ENCODE peak calls at places on chromosomes 6 and 20, in four cellular contexts. K is left ventricle myocardium inferior; A is CD8-positive, alpha-beta T cell; I is MM.1S. P is an unnamed sample.

GRCh38 chr6:27500177-27500576 is 27.3 kb upstream of the ZNF184 start:
- DNase-seq in K (no peak), I (no peak), A (no peak), P (no peak)

GRCh38 chr6:10465633-10466499 is 51.0 kb upstream of the TFAP2A start:
- DNase-seq in I (peak), K (no peak), A (no peak), P (peak)

GRCh38 chr6:5994999-5995698 is 11.6 kb downstream of the NRN1 start:
- DNase-seq in K (no peak), A (no peak), I (no peak), P (no peak)

GRCh38 chr6:35092362-35093117 is 48.6 kb downstream of the TCP11 start:
- DNase-seq in I (no peak), K (no peak), A (no peak), P (no peak)

GRCh38 chr20:32702706-32703425 is 29.1 kb upstream of the C20orf203 start:
- DNase-seq in K (no peak), A (no peak), I (peak), P (no peak)

GRCh38 chr20:38005866-38006265 is 27.4 kb downstream of the TTI1 start:
- DNase-seq in K (no peak), A (no peak), I (no peak), P (no peak)

GRCh38 chr6:157558049-157558448 is 177.1 kb downstream of the ZDHHC14 start:
- DNase-seq in A (no peak), K (no peak), I (no peak), P (no peak)

GRCh38 chr6:84522135-84522535 is 242.3 kb downstream of the TBX18 start:
- DNase-seq in K (no peak), A (no peak), I (no peak), P (no peak)

GRCh38 chr6:46903175-46903574 is 18.6 kb downstream of the ADGRF5 start:
- DNase-seq in A (no peak), I (no peak), K (peak), P (peak)

GRCh38 chr20:51446230-51446629 is 96.3 kb downstream of the NFATC2 start:
- DNase-seq in A (no peak), I (no peak), K (no peak), P (no peak)

GRCh38 chr6:156160788-156161150 is 616.4 kb upstream of the ARID1B start:
- DNase-seq in I (no peak), A (no peak), K (no peak), P (no peak)

GRCh38 chr6:106116125-106116524 is 30.0 kb downstream of the PRDM1 start:
- DNase-seq in I (no peak), A (no peak), K (peak), P (no peak)

GRCh38 chr6:34460796-34461507 is 4.9 kb upstream of the PACSIN1 start:
- DNase-seq in K (no peak), A (no peak), I (no peak), P (no peak)

GRCh38 chr6:155014715-155015300 is 19.7 kb downstream of the TIAM2 start:
- DNase-seq in K (no peak), A (no peak), I (no peak), P (no peak)

GRCh38 chr6:152110878-152111820 is 303.7 kb downstream of the ESR1 start:
- DNase-seq in I (no peak), K (peak), A (no peak), P (no peak)

GRCh38 chr6:88804701-88805100 is 158.7 kb downstream of the RNGTT start:
- DNase-seq in I (no peak), K (no peak), A (no peak), P (no peak)

GRCh38 chr20:63635431-63636141 is 8.7 kb upstream of the GMEB2 start:
- DNase-seq in A (peak), I (no peak), K (no peak), P (peak)

GRCh38 chr6:152160346-152160745 is 352.9 kb downstream of the ESR1 start:
- DNase-seq in K (no peak), A (no peak), I (no peak), P (no peak)

GRCh38 chr6:149137594-149137993 is 179.9 kb upstream of the TAB2 start:
- DNase-seq in K (no peak), A (no peak), I (no peak), P (no peak)

GRCh38 chr6:107061125-107062020 is 33.4 kb downstream of the MTRES1 start:
- DNase-seq in A (no peak), I (peak), K (no peak), P (no peak)

GRCh38 chr20:36784116-36784515 is 10.6 kb upstream of the DSN1 start:
- DNase-seq in I (no peak), K (no peak), A (no peak), P (no peak)
- H3K4me3 ChIP-seq in I (no peak), K (no peak), A (no peak), P (no peak)

GRCh38 chr6:139133733-139134360 is 1.0 kb upstream of the HECA start:
- DNase-seq in I (peak), K (no peak), A (no peak), P (no peak)

GRCh38 chr6:139133272-139133671 is 1.6 kb upstream of the HECA start:
- DNase-seq in A (no peak), K (no peak), I (peak), P (no peak)

GRCh38 chr6:139134817-139135577 is at the start of gene HECA:
- DNase-seq in I (peak), K (peak), A (peak), P (peak)

GRCh38 chr6:139129284-139129683 is 5.6 kb upstream of the HECA start:
- DNase-seq in A (no peak), K (no peak), I (no peak), P (no peak)

DNA sequence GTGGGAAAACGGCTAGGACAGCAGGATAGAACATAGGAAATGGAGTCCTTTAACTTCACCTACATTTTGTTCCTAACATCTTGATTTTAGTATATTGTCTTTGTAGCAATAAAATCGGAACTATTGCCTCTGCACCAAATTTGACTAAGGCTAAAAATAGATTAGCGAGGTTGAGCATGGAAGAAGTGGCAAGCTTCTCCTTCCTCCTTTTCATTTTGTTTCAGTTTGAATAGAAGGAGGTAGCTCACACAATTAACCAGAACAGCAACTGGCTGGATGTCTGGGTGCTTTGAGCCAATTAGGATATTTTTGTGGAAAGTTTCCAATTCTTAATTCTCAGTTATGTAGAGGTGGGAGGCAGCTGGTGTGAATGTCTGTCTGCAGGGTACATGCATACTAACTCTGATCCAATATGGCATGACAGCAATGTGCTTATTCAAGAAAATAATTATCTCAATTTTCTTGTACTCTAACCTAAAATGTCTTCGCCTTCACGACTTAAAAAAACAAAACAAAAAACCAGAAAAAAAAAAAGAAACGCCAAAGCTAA is 3.1 kb upstream of the HECA start:
- DNase-seq in K (no peak), A (no peak), I (no peak), P (no peak)
- H3K4me3 ChIP-seq in K (no peak), A (no peak), I (peak), P (no peak)

DNA sequence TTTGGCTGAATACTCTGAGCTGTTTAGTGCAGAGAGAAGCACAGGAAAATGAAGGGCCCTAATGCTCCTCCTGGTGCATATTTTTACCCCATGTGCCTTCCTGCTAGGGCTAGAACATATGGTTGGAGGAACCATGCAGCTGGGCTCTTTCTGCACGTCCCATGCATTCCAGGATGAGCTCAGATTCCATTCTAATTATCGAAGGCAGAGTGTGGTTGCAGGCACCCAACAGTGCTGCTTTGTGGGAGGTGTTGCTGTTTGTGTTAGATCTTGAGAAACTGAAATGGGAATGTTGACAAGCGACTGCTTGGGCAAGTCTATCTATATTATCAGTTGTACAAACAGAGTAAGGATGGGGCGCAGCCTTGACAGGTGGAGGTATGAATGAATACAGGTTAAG is 419.5 kb downstream of the DHX35 start:
- DNase-seq in I (no peak), K (no peak), A (no peak), P (no peak)
- H3K4me3 ChIP-seq in I (no peak), K (no peak), A (no peak), P (no peak)

DNA sequence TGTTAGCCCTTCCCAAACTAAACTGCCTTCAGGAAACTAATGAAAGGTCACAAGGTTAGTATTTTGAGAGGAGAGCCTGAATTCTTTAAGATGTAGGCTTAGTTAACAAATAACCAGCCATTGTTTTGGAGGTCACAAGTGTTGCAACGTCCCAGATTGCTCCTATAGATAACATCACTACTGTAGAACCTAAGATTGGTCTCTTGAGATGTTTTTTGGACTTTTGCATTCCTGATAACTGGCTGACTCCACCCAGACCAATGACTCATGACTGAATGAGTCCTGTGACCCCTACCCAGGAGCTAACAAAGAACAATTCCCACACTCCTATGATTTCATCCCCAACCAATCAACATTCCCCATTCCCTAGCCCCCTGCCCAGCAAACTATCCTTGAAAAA is 178.8 kb downstream of the SCP2D1 start:
- DNase-seq in I (no peak), A (no peak), K (no peak), P (no peak)
- H3K4me3 ChIP-seq in I (no peak), A (no peak), K (no peak), P (no peak)

GRCh38 chr6:111416529-111416928 is 66.5 kb downstream of the REV3L start:
- DNase-seq in K (no peak), A (no peak), I (no peak), P (no peak)

GRCh38 chr6:111414373-111414772 is 68.6 kb downstream of the REV3L start:
- DNase-seq in I (no peak), K (no peak), A (no peak), P (no peak)

GRCh38 chr6:111417181-111417585 is 65.8 kb downstream of the REV3L start:
- DNase-seq in I (no peak), A (no peak), K (no peak), P (peak)

GRCh38 chr6:111418971-111419693 is 63.9 kb downstream of the REV3L start:
- DNase-seq in I (no peak), K (no peak), A (no peak), P (no peak)

GRCh38 chr6:111417946-111418345 is 65.1 kb downstream of the REV3L start:
- DNase-seq in A (no peak), I (no peak), K (no peak), P (no peak)
- H3K4me3 ChIP-seq in A (no peak), I (no peak), K (no peak), P (no peak)

GRCh38 chr20:54167909-54168872 is 5.6 kb downstream of the CYP24A1 start:
- DNase-seq in K (no peak), A (no peak), I (no peak), P (no peak)

GRCh38 chr20:54168961-54169862 is 4.6 kb downstream of the CYP24A1 start:
- DNase-seq in K (no peak), A (no peak), I (no peak), P (no peak)

GRCh38 chr20:54172532-54172855 is 1.3 kb downstream of the CYP24A1 start:
- DNase-seq in K (no peak), I (no peak), A (no peak), P (no peak)

GRCh38 chr20:54170963-54171362 is 2.8 kb downstream of the CYP24A1 start:
- DNase-seq in A (no peak), I (no peak), K (no peak), P (no peak)

GRCh38 chr20:54170026-54170471 is 3.7 kb downstream of the CYP24A1 start:
- DNase-seq in A (no peak), K (no peak), I (no peak), P (no peak)
- H3K4me3 ChIP-seq in A (no peak), K (no peak), I (no peak), P (no peak)

DNA sequence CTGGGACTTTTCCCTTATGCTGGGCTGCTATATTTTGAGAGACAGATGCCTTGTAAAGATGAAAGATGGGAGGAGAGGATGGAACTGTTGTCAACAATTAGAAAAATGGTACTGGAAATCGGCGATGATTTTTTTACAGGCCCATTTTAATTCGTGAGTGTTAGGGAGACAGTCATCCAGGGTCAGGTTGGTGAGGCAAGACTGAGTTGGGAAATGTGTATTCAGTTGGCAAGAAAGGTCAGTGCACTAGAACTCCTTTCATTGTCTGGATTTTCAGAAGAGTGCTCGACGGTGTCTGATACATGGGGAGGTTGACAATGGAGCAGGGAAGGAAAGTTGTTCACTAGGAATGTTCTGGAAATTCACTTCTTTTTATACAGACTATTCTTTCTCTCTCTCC is 394.4 kb downstream of the QKI start:
- DNase-seq in K (no peak), A (no peak), I (no peak), P (no peak)
- H3K4me3 ChIP-seq in K (no peak), A (no peak), I (no peak), P (no peak)

DNA sequence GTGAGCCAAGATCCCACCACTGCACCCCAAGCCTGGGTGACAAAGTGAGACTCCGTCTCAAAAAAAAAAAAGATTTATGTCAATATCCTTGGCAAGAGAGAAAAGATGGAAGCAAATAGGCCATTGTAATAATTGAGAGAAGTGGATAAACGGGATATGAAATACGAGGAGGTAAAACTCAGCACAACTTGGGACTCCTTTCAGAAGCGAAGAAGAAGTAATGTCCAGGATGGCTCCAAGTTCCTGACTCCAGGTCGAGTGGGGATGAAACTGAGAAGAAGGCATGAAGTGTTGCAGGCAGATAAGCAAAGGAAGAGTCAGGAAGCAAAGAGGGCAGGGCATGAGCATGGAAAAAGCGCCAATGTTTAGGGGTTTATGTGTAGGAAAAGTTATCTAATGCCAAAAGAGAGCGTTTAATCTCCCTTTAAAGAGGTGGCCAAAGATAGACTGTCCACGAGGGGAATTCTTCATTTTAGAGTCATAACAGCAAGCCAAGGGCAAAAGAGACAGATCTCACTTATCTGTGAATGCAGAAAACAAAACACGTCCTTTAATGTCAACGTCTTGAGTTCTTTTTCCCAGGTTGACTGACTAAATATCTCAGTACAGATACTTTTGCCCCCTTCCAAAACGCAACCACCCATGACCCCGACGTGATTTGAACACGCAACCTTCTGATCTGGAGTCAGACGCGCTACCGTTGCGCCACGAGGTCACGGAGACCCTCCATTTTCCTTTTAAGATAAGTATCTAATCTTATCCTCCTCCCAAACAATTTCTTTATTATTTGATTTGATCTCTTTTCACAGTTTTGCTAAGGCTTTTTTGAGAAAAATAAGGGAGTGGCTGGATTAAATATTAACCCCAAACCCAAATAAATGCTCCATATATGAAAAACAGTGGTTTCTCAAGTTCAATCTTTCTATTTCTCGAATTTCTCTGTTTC is 46.3 kb upstream of the BTN3A2 start:
- DNase-seq in I (no peak), A (no peak), K (no peak), P (no peak)
- H3K4me3 ChIP-seq in I (no peak), A (no peak), K (no peak), P (no peak)

DNA sequence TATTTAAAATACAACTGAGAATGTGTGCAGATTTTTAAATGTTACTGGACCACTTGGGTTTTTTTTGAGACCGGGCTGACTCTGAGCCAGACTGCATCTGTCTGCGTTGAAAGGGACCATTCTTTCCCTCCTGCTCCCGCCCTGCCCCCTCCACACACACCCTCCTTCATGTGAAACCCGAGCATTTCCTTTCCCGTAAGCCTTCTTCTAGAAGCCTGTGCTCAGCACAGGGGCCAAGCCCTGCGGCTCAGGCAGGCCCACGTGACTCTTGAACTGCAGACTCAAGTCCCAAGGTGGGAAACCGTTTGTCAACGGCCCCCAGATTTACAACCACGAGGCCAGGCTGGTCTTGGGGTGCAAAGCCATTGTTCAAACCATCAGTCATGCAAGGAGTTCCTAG is 82.6 kb upstream of the FOXC1 start:
- DNase-seq in A (peak), I (peak), K (peak), P (peak)
- H3K4me3 ChIP-seq in A (no peak), I (no peak), K (peak), P (no peak)

P was measured in upper lobe of left lung.